ENCODE peak calls at places on chromosomes 5 and 9, in five cellular contexts. One of them, this sample, is unnamed.

GRCh38 chr9:74120470-74120869 is 376.7 kb upstream of the RORB start:
- DNase-seq in right lobe of liver: no peak
- DNase-seq in cardiac muscle cell: no peak
- DNase-seq in choroid plexus epithelial cell: peak; percentile 17
- DNase-seq in CD8-positive, alpha-beta T cell: no peak
- DNase-seq in this sample: no peak

GRCh38 chr5:146592342-146592741 is 76.4 kb upstream of the GPR151 start:
- DNase-seq in right lobe of liver: no peak
- DNase-seq in cardiac muscle cell: no peak
- DNase-seq in choroid plexus epithelial cell: no peak
- DNase-seq in CD8-positive, alpha-beta T cell: no peak
- DNase-seq in this sample: no peak

GRCh38 chr9:91966503-91966902 is 16.5 kb upstream of the ROR2 start:
- DNase-seq in right lobe of liver: no peak
- DNase-seq in cardiac muscle cell: no peak
- DNase-seq in choroid plexus epithelial cell: peak; percentile 34
- DNase-seq in CD8-positive, alpha-beta T cell: no peak
- DNase-seq in this sample: no peak

GRCh38 chr5:175889910-175890684 is 18.7 kb downstream of the CPLX2 start:
- DNase-seq in right lobe of liver: peak; percentile 69
- DNase-seq in cardiac muscle cell: peak; percentile 60
- DNase-seq in choroid plexus epithelial cell: no peak
- DNase-seq in CD8-positive, alpha-beta T cell: no peak
- DNase-seq in this sample: peak; percentile 8

GRCh38 chr9:84382728-84383127 is 42.2 kb upstream of the SLC28A3 start:
- DNase-seq in right lobe of liver: no peak
- DNase-seq in cardiac muscle cell: no peak
- DNase-seq in choroid plexus epithelial cell: no peak
- DNase-seq in CD8-positive, alpha-beta T cell: no peak
- DNase-seq in this sample: no peak

GRCh38 chr9:76980566-76980965 is 38.9 kb upstream of the FOXB2 start:
- DNase-seq in right lobe of liver: no peak
- DNase-seq in cardiac muscle cell: no peak
- DNase-seq in choroid plexus epithelial cell: no peak
- DNase-seq in CD8-positive, alpha-beta T cell: no peak
- DNase-seq in this sample: peak; percentile 52

GRCh38 chr5:33439905-33440481 is 772 bp upstream of the TARS1 start:
- DNase-seq in right lobe of liver: no peak
- DNase-seq in cardiac muscle cell: peak; percentile 1
- DNase-seq in choroid plexus epithelial cell: no peak
- DNase-seq in CD8-positive, alpha-beta T cell: no peak
- DNase-seq in this sample: no peak

GRCh38 chr9:14189578-14189977 is 124.4 kb downstream of the NFIB start:
- DNase-seq in right lobe of liver: no peak
- DNase-seq in cardiac muscle cell: no peak
- DNase-seq in choroid plexus epithelial cell: no peak
- DNase-seq in CD8-positive, alpha-beta T cell: no peak
- DNase-seq in this sample: no peak

GRCh38 chr9:33884856-33885701 is 68.1 kb downstream of the UBE2R2 start:
- DNase-seq in right lobe of liver: no peak
- DNase-seq in cardiac muscle cell: peak; percentile 78
- DNase-seq in choroid plexus epithelial cell: peak; percentile 53
- DNase-seq in CD8-positive, alpha-beta T cell: no peak
- DNase-seq in this sample: peak; percentile 83

GRCh38 chr5:125411163-125412050 is 665.0 kb upstream of the ZNF608 start:
- DNase-seq in right lobe of liver: no peak
- DNase-seq in cardiac muscle cell: peak; percentile 61
- DNase-seq in choroid plexus epithelial cell: peak; percentile 67
- DNase-seq in CD8-positive, alpha-beta T cell: no peak
- DNase-seq in this sample: peak; percentile 79

GRCh38 chr9:36450110-36450732 is 50.2 kb upstream of the RNF38 start:
- DNase-seq in right lobe of liver: no peak
- DNase-seq in cardiac muscle cell: peak; percentile 66
- DNase-seq in choroid plexus epithelial cell: peak; percentile 73
- DNase-seq in CD8-positive, alpha-beta T cell: no peak
- DNase-seq in this sample: peak; percentile 70

GRCh38 chr5:135067587-135067986 is 33.6 kb upstream of the PITX1 start:
- DNase-seq in right lobe of liver: no peak
- DNase-seq in cardiac muscle cell: no peak
- DNase-seq in choroid plexus epithelial cell: no peak
- DNase-seq in CD8-positive, alpha-beta T cell: no peak
- DNase-seq in this sample: no peak

GRCh38 chr9:38039907-38040682 is 28.9 kb downstream of the SHB start:
- DNase-seq in right lobe of liver: no peak
- DNase-seq in cardiac muscle cell: no peak
- DNase-seq in choroid plexus epithelial cell: no peak
- DNase-seq in CD8-positive, alpha-beta T cell: no peak
- DNase-seq in this sample: no peak

GRCh38 chr9:38037981-38038306 is 31.1 kb downstream of the SHB start:
- DNase-seq in right lobe of liver: no peak
- DNase-seq in cardiac muscle cell: no peak
- DNase-seq in choroid plexus epithelial cell: no peak
- DNase-seq in CD8-positive, alpha-beta T cell: no peak
- DNase-seq in this sample: no peak

GRCh38 chr9:38036359-38037084 is 32.5 kb downstream of the SHB start:
- DNase-seq in right lobe of liver: no peak
- DNase-seq in cardiac muscle cell: no peak
- DNase-seq in choroid plexus epithelial cell: peak; percentile 72
- DNase-seq in CD8-positive, alpha-beta T cell: no peak
- DNase-seq in this sample: peak; percentile 60

GRCh38 chr9:38039090-38039906 is 29.7 kb downstream of the SHB start:
- DNase-seq in right lobe of liver: no peak
- DNase-seq in cardiac muscle cell: peak; percentile 48
- DNase-seq in choroid plexus epithelial cell: peak; percentile 66
- DNase-seq in CD8-positive, alpha-beta T cell: no peak
- DNase-seq in this sample: peak; percentile 80

DNA sequence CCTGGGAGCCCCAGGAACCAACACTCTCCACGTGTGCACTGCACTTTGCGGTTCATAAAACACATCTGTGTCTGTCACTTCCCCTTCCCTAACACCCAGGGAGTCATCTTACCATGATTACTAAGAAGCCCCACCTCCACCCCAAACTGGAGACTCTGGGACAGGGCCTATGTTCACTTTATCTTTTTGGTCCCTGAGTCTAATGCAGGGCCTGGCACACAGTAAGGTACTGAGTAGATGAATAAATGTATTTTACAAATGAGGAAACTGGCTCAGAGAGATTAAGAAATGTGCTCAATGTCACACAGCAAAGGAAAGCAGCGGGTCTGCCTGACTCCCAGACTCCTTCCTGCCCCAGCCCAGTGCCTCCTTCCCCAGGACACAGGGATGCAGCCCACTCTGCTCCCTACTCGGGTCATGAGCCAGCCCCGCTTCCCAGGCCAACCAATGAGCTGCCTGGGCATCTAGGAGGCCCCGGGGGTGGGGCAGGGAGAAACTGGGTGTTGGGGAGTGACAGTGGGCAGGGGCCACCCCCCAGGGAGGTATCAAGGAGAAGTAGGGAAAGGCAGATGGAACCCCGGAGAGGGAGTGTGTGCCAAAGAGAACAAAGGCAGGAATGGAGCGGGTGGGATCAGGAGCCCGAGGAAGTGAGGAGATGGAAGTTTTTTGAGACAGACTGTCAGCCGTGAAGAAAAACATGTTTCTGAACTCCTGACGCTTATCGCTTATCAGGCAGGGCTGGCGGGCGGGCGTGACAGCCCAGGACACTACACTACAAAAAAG is 30.5 kb downstream of the SHB start:
- DNase-seq in right lobe of liver: no peak
- DNase-seq in cardiac muscle cell: peak; percentile 54
- DNase-seq in choroid plexus epithelial cell: no peak
- DNase-seq in CD8-positive, alpha-beta T cell: no peak
- DNase-seq in this sample: no peak
- H3K4me3 ChIP-seq in right lobe of liver: no peak overlapping the region
- H3K4me3 ChIP-seq in cardiac muscle cell: no peak overlapping the region
- H3K4me3 ChIP-seq in choroid plexus epithelial cell: no peak overlapping the region
- H3K4me3 ChIP-seq in CD8-positive, alpha-beta T cell: no peak overlapping the region
- H3K4me3 ChIP-seq in this sample: no peak overlapping the region

DNA sequence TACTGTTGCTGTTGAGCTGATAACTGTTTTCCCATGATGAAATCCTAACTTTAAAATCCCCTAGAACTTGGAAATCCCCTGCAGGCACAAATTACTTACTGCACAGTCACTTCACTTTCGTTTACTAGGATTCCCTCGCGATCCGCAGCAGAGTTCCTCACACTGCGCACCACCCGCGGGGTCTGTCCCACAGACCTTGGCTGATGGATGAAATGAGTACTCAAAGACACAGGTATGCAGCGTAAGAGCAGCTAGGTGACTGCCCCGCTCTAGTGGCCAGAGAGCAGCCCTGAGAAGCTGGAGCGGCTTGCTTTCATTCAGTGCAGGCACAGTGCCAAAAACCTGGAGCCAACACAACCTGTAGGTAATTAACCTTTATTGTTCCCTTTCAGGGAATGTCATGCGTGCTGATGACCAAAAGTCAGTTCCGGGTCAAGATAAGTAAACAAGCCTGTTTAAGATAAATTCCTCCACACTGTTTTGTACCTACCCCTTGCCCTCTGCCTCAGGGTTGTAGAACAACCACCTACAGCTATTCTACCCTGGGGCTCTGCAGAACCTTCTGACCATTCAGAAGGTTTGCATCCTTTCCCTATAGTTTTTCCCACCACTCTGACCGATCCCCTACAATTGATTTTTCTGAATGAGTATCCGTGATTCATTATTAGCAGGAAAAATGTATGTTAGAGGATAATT is 191.2 kb downstream of the CDH9 start:
- DNase-seq in right lobe of liver: no peak
- DNase-seq in cardiac muscle cell: no peak
- DNase-seq in choroid plexus epithelial cell: peak; percentile 70
- DNase-seq in CD8-positive, alpha-beta T cell: no peak
- DNase-seq in this sample: no peak
- H3K4me3 ChIP-seq in right lobe of liver: no peak overlapping the region
- H3K4me3 ChIP-seq in cardiac muscle cell: no peak overlapping the region
- H3K4me3 ChIP-seq in choroid plexus epithelial cell: peak overlapping the region; percentile 64
- H3K4me3 ChIP-seq in CD8-positive, alpha-beta T cell: no peak overlapping the region
- H3K4me3 ChIP-seq in this sample: no peak overlapping the region

GRCh38 chr9:6927838-6928237 is 170.1 kb downstream of the KDM4C start:
- DNase-seq in right lobe of liver: no peak
- DNase-seq in cardiac muscle cell: peak; percentile 55
- DNase-seq in choroid plexus epithelial cell: no peak
- DNase-seq in CD8-positive, alpha-beta T cell: no peak
- DNase-seq in this sample: no peak
- H3K4me3 ChIP-seq in right lobe of liver: no peak overlapping the region
- H3K4me3 ChIP-seq in cardiac muscle cell: no peak overlapping the region
- H3K4me3 ChIP-seq in choroid plexus epithelial cell: no peak overlapping the region
- H3K4me3 ChIP-seq in CD8-positive, alpha-beta T cell: no peak overlapping the region
- H3K4me3 ChIP-seq in this sample: no peak overlapping the region

GRCh38 chr5:171419663-171420428 is 399 bp downstream of the FGF18 start:
- DNase-seq in right lobe of liver: no peak
- DNase-seq in cardiac muscle cell: peak; percentile 69
- DNase-seq in choroid plexus epithelial cell: peak; percentile 38
- DNase-seq in CD8-positive, alpha-beta T cell: no peak
- DNase-seq in this sample: no peak
- H3K4me3 ChIP-seq in right lobe of liver: no peak overlapping the region
- H3K4me3 ChIP-seq in cardiac muscle cell: peak overlapping the region; percentile 99
- H3K4me3 ChIP-seq in choroid plexus epithelial cell: peak overlapping the region; percentile 51
- H3K4me3 ChIP-seq in CD8-positive, alpha-beta T cell: peak overlapping the region; percentile 58
- H3K4me3 ChIP-seq in this sample: peak overlapping the region; percentile 40

GRCh38 chr9:129989740-129990139 is 53.2 kb downstream of the FNBP1 start:
- DNase-seq in right lobe of liver: no peak
- DNase-seq in cardiac muscle cell: no peak
- DNase-seq in choroid plexus epithelial cell: peak; percentile 66
- DNase-seq in CD8-positive, alpha-beta T cell: no peak
- DNase-seq in this sample: peak; percentile 78

GRCh38 chr9:129987941-129988340 is 55.0 kb downstream of the FNBP1 start:
- DNase-seq in right lobe of liver: no peak
- DNase-seq in cardiac muscle cell: no peak
- DNase-seq in choroid plexus epithelial cell: no peak
- DNase-seq in CD8-positive, alpha-beta T cell: no peak
- DNase-seq in this sample: no peak

GRCh38 chr9:129990269-129991005 is 52.6 kb downstream of the FNBP1 start:
- DNase-seq in right lobe of liver: no peak
- DNase-seq in cardiac muscle cell: no peak
- DNase-seq in choroid plexus epithelial cell: no peak
- DNase-seq in CD8-positive, alpha-beta T cell: no peak
- DNase-seq in this sample: no peak

GRCh38 chr9:129988607-129989361 is 54.2 kb downstream of the FNBP1 start:
- DNase-seq in right lobe of liver: no peak
- DNase-seq in cardiac muscle cell: no peak
- DNase-seq in choroid plexus epithelial cell: no peak
- DNase-seq in CD8-positive, alpha-beta T cell: no peak
- DNase-seq in this sample: no peak

DNA sequence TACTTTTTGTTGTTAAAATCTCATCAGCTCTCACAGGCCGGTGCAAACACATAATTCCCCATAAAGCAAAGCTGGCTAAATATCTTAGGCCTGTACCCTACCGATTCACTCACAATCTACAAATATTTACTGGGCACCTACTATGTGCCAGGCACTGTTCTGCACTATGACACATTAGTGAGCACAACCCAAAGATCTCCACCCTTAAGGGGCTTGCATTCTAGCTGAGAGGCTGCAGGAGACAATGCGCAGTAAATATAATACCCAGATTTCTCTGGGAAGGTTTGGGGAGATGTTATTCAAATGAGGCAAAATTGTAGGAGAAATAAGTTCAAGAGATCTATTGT is 53.7 kb downstream of the FNBP1 start:
- DNase-seq in right lobe of liver: no peak
- DNase-seq in cardiac muscle cell: no peak
- DNase-seq in choroid plexus epithelial cell: no peak
- DNase-seq in CD8-positive, alpha-beta T cell: no peak
- DNase-seq in this sample: no peak
- H3K4me3 ChIP-seq in right lobe of liver: no peak overlapping the region
- H3K4me3 ChIP-seq in cardiac muscle cell: no peak overlapping the region
- H3K4me3 ChIP-seq in choroid plexus epithelial cell: no peak overlapping the region
- H3K4me3 ChIP-seq in CD8-positive, alpha-beta T cell: no peak overlapping the region
- H3K4me3 ChIP-seq in this sample: no peak overlapping the region

DNA sequence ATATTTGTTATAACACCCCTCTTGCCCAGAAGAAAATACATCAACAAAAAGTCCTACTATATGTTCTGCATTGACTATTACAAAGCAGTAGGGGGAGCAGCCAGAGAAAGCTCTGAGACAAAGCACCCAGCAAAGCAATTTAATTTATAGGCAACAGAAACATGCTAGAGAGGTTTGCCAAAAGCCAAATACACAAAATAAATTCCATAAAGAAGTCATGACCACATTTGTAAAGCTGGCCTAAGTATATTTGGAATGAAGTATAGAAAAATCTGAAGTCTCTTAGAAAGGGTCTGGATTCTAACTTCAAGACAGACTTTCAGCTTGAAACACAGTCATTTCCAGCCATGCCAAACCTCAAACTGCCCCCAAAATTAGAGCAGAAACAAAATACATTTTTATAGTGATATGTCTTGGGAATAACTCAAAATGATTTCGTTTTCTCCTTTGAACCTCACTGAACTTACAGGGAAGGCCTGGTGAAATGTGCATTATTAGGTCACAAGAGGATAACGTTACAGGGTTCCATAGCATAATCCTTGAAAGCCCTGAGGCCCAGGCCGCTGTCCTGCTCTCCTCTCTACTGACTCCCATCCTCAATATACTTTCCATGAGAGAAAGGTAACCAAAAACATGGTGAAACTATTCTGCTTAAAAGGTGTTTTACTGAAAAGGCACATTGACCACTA is 451.8 kb downstream of the RAB3C start:
- DNase-seq in right lobe of liver: no peak
- DNase-seq in cardiac muscle cell: peak; percentile 44
- DNase-seq in choroid plexus epithelial cell: peak; percentile 87
- DNase-seq in CD8-positive, alpha-beta T cell: no peak
- DNase-seq in this sample: peak; percentile 77
- H3K4me3 ChIP-seq in right lobe of liver: no peak overlapping the region
- H3K4me3 ChIP-seq in cardiac muscle cell: no peak overlapping the region
- H3K4me3 ChIP-seq in choroid plexus epithelial cell: no peak overlapping the region
- H3K4me3 ChIP-seq in CD8-positive, alpha-beta T cell: peak overlapping the region; percentile 5
- H3K4me3 ChIP-seq in this sample: no peak overlapping the region

This sample was measured in fibroblast of the aortic adventitia.